ENCODE peak calls at places on chromosome 12, in five cellular contexts. One of them, this sample, is unnamed.

GRCh38 chr12:68358532-68359485 is 26.6 kb upstream of the MDM1 start:
- DNase-seq in GM23248: peak
- DNase-seq in neural progenitor cell: peak
- DNase-seq in endothelial cell of umbilical vein: peak
- DNase-seq in fibroblast of lung: peak
- DNase-seq in this sample: peak

GRCh38 chr12:25755681-25756260 is 202.7 kb upstream of the LMNTD1 start:
- DNase-seq in GM23248: peak
- DNase-seq in neural progenitor cell: no peak
- DNase-seq in endothelial cell of umbilical vein: no peak
- DNase-seq in fibroblast of lung: peak
- DNase-seq in this sample: peak

GRCh38 chr12:53973093-53974042 is at the start of gene HOXC11:
- DNase-seq in GM23248: peak
- DNase-seq in neural progenitor cell: no peak
- DNase-seq in endothelial cell of umbilical vein: no peak
- DNase-seq in fibroblast of lung: no peak
- DNase-seq in this sample: peak

GRCh38 chr12:64814432-64814831 is 10.0 kb upstream of the TBC1D30 start:
- DNase-seq in GM23248: no peak
- DNase-seq in neural progenitor cell: no peak
- DNase-seq in endothelial cell of umbilical vein: no peak
- DNase-seq in fibroblast of lung: no peak
- DNase-seq in this sample: no peak

GRCh38 chr12:62604856-62605255 is 138.2 kb downstream of the MON2 start:
- DNase-seq in GM23248: peak
- DNase-seq in neural progenitor cell: no peak
- DNase-seq in endothelial cell of umbilical vein: peak
- DNase-seq in fibroblast of lung: peak
- DNase-seq in this sample: peak

GRCh38 chr12:116697305-116698130 is 40.4 kb downstream of the SPRING1 start:
- DNase-seq in GM23248: peak
- DNase-seq in neural progenitor cell: peak
- DNase-seq in endothelial cell of umbilical vein: no peak
- DNase-seq in fibroblast of lung: no peak
- DNase-seq in this sample: no peak

GRCh38 chr12:2498961-2499500 is 295.7 kb upstream of the FKBP4 start:
- DNase-seq in GM23248: no peak
- DNase-seq in neural progenitor cell: no peak
- DNase-seq in endothelial cell of umbilical vein: no peak
- DNase-seq in fibroblast of lung: no peak
- DNase-seq in this sample: no peak

GRCh38 chr12:122888232-122888752 is 7.6 kb downstream of the VPS37B start:
- DNase-seq in GM23248: peak
- DNase-seq in neural progenitor cell: peak
- DNase-seq in endothelial cell of umbilical vein: peak
- DNase-seq in fibroblast of lung: peak
- DNase-seq in this sample: peak

GRCh38 chr12:1927751-1928351 is 9.4 kb upstream of the CACNA2D4 start:
- DNase-seq in GM23248: peak
- DNase-seq in neural progenitor cell: no peak
- DNase-seq in endothelial cell of umbilical vein: no peak
- DNase-seq in fibroblast of lung: no peak
- DNase-seq in this sample: no peak

GRCh38 chr12:79071498-79071897 is 206.9 kb downstream of the SYT1 start:
- DNase-seq in GM23248: no peak
- DNase-seq in neural progenitor cell: no peak
- DNase-seq in endothelial cell of umbilical vein: no peak
- DNase-seq in fibroblast of lung: no peak
- DNase-seq in this sample: peak

GRCh38 chr12:94147991-94148840 is at the start of gene PLXNC1:
- DNase-seq in GM23248: peak
- DNase-seq in neural progenitor cell: peak
- DNase-seq in endothelial cell of umbilical vein: no peak
- DNase-seq in fibroblast of lung: peak
- DNase-seq in this sample: peak

GRCh38 chr12:57235012-57235727 is 5.7 kb downstream of the SHMT2 start:
- DNase-seq in GM23248: no peak
- DNase-seq in neural progenitor cell: peak
- DNase-seq in endothelial cell of umbilical vein: peak
- DNase-seq in fibroblast of lung: peak
- DNase-seq in this sample: no peak

GRCh38 chr12:80195143-80195726 is 95.9 kb downstream of the OTOGL start:
- DNase-seq in GM23248: peak
- DNase-seq in neural progenitor cell: peak
- DNase-seq in endothelial cell of umbilical vein: peak
- DNase-seq in fibroblast of lung: peak
- DNase-seq in this sample: peak

GRCh38 chr12:124392271-124392990 is 97.5 kb downstream of the RFLNA start:
- DNase-seq in GM23248: peak
- DNase-seq in neural progenitor cell: peak
- DNase-seq in endothelial cell of umbilical vein: peak
- DNase-seq in fibroblast of lung: peak
- DNase-seq in this sample: no peak

GRCh38 chr12:116395381-116395780 is 117.9 kb upstream of the MED13L start:
- DNase-seq in GM23248: peak
- DNase-seq in neural progenitor cell: no peak
- DNase-seq in endothelial cell of umbilical vein: no peak
- DNase-seq in fibroblast of lung: no peak
- DNase-seq in this sample: no peak

GRCh38 chr12:92759634-92760268 is 57.0 kb downstream of the PLEKHG7 start:
- DNase-seq in GM23248: peak
- DNase-seq in neural progenitor cell: no peak
- DNase-seq in endothelial cell of umbilical vein: peak
- DNase-seq in fibroblast of lung: peak
- DNase-seq in this sample: peak

GRCh38 chr12:58583956-58584355 is 336.3 kb downstream of the LRIG3 start:
- DNase-seq in GM23248: peak
- DNase-seq in neural progenitor cell: no peak
- DNase-seq in endothelial cell of umbilical vein: no peak
- DNase-seq in fibroblast of lung: peak
- DNase-seq in this sample: no peak

GRCh38 chr12:78916845-78917480 is 52.4 kb downstream of the SYT1 start:
- DNase-seq in GM23248: peak
- DNase-seq in neural progenitor cell: no peak
- DNase-seq in endothelial cell of umbilical vein: no peak
- DNase-seq in fibroblast of lung: peak
- DNase-seq in this sample: peak

GRCh38 chr12:122460641-122461040 is 38.2 kb upstream of the CLIP1 start:
- DNase-seq in GM23248: no peak
- DNase-seq in neural progenitor cell: no peak
- DNase-seq in endothelial cell of umbilical vein: no peak
- DNase-seq in fibroblast of lung: no peak
- DNase-seq in this sample: no peak

GRCh38 chr12:29640589-29641345 is 143.0 kb downstream of the TMTC1 start:
- DNase-seq in GM23248: peak
- DNase-seq in neural progenitor cell: peak
- DNase-seq in endothelial cell of umbilical vein: no peak
- DNase-seq in fibroblast of lung: peak
- DNase-seq in this sample: peak

GRCh38 chr12:29638528-29638927 is 141.0 kb upstream of the OVCH1 start:
- DNase-seq in GM23248: no peak
- DNase-seq in neural progenitor cell: no peak
- DNase-seq in endothelial cell of umbilical vein: no peak
- DNase-seq in fibroblast of lung: no peak
- DNase-seq in this sample: no peak

GRCh38 chr12:29634057-29634456 is 136.6 kb upstream of the OVCH1 start:
- DNase-seq in GM23248: peak
- DNase-seq in neural progenitor cell: no peak
- DNase-seq in endothelial cell of umbilical vein: no peak
- DNase-seq in fibroblast of lung: peak
- DNase-seq in this sample: peak

GRCh38 chr12:29644536-29645162 is 139.1 kb downstream of the TMTC1 start:
- DNase-seq in GM23248: peak
- DNase-seq in neural progenitor cell: no peak
- DNase-seq in endothelial cell of umbilical vein: no peak
- DNase-seq in fibroblast of lung: no peak
- DNase-seq in this sample: no peak

DNA sequence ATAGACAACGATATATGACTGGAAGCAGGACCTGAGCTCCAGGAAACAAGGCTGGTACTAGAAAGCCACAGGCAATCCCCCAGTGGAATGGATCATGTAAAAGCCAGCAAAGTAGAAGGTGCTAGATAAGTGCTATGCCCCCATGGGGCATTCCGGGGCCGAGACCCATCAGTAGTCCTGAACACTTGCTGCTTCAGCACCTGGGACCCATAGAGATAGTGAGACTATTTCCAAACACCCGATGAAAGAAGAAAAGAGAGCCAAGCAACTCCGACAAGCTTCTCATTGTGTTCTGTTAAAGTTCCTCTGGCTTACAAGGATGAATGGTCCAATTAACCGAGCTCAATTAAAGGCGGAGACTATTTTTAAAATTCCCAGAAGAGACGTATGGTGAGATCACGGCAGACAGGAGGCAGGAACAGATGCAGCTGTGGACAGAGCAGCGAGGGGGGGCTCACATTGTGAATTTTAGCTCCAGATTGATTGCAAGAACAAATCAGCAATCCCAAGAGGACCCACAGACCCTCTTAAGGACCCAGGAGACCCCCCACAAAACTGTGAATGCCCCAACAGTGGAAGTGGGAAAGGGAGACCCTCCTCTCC is 142.5 kb upstream of the OVCH1 start:
- DNase-seq in GM23248: no peak
- DNase-seq in neural progenitor cell: no peak
- DNase-seq in endothelial cell of umbilical vein: no peak
- DNase-seq in fibroblast of lung: peak
- DNase-seq in this sample: no peak
- H3K4me2 ChIP-seq in GM23248: no peak
- H3K4me2 ChIP-seq in neural progenitor cell: no peak
- H3K4me2 ChIP-seq in endothelial cell of umbilical vein: no peak
- H3K4me2 ChIP-seq in fibroblast of lung: no peak
- H3K4me2 ChIP-seq in this sample: no peak

GRCh38 chr12:42468853-42469252 is 120.7 kb downstream of the PRICKLE1 start:
- DNase-seq in GM23248: peak
- DNase-seq in neural progenitor cell: no peak
- DNase-seq in endothelial cell of umbilical vein: no peak
- DNase-seq in fibroblast of lung: no peak
- DNase-seq in this sample: no peak
- H3K9ac ChIP-seq in GM23248: no peak
- H3K9ac ChIP-seq in neural progenitor cell: no peak
- H3K9ac ChIP-seq in endothelial cell of umbilical vein: no peak
- H3K9ac ChIP-seq in fibroblast of lung: no peak
- H3K9ac ChIP-seq in this sample: no peak

GRCh38 chr12:34356233-34356987 is 334.1 kb downstream of the ALG10 start:
- DNase-seq in GM23248: no peak
- DNase-seq in neural progenitor cell: no peak
- DNase-seq in endothelial cell of umbilical vein: no peak
- DNase-seq in fibroblast of lung: no peak
- DNase-seq in this sample: no peak
- H3K4me2 ChIP-seq in GM23248: no peak
- H3K4me2 ChIP-seq in neural progenitor cell: no peak
- H3K4me2 ChIP-seq in endothelial cell of umbilical vein: no peak
- H3K4me2 ChIP-seq in fibroblast of lung: no peak
- H3K4me2 ChIP-seq in this sample: no peak

GRCh38 chr12:71157601-71158233 is at the start of gene TSPAN8:
- DNase-seq in GM23248: no peak
- DNase-seq in neural progenitor cell: no peak
- DNase-seq in endothelial cell of umbilical vein: peak
- DNase-seq in fibroblast of lung: no peak
- DNase-seq in this sample: no peak
- H3K9ac ChIP-seq in GM23248: no peak
- H3K9ac ChIP-seq in neural progenitor cell: no peak
- H3K9ac ChIP-seq in endothelial cell of umbilical vein: peak
- H3K9ac ChIP-seq in fibroblast of lung: no peak
- H3K9ac ChIP-seq in this sample: no peak

GRCh38 chr12:70052476-70052875 is 190.8 kb upstream of the CNOT2 start:
- DNase-seq in GM23248: no peak
- DNase-seq in neural progenitor cell: no peak
- DNase-seq in endothelial cell of umbilical vein: no peak
- DNase-seq in fibroblast of lung: no peak
- DNase-seq in this sample: no peak
- H3K4me2 ChIP-seq in GM23248: no peak
- H3K4me2 ChIP-seq in neural progenitor cell: no peak
- H3K4me2 ChIP-seq in endothelial cell of umbilical vein: no peak
- H3K4me2 ChIP-seq in fibroblast of lung: no peak
- H3K4me2 ChIP-seq in this sample: no peak

DNA sequence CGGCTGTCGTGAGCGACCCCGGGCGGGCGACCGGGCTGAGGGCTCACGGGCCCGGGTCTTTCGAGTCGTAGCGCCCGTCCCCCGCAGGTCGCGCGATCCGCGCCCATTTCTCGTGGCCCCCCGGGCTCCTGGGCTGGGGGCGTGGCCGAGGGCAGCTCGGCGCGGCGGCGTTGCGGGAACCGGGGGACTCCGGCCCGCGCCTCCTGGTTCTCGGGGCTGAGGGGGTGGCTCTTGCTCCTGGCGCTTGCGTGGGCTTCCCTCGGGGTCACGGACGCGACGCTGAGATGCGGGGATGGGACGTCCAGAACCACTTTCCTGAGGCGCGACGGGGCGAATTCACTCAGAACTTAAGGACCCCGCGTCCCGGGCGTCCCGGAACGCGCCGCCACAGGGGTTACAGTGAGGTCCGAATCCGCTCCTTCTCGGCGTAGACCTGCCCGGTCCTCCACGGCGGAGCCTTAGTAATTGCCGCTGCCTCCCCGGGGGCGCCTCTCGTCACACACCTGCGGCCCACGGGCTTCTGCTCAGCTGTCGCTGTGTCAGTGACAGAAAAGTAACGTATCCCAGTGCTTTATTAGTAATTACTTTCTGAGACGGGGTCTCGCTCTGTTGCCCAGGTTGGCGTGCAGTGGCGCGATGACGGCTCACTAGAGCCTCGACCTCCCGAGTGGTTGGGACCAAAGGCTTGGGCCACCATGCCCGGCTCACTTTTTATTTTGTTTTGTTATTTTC is 606 bp downstream of the EP400 start:
- DNase-seq in GM23248: peak
- DNase-seq in neural progenitor cell: peak
- DNase-seq in endothelial cell of umbilical vein: peak
- DNase-seq in fibroblast of lung: no peak
- DNase-seq in this sample: peak
- H3K9ac ChIP-seq in GM23248: peak
- H3K9ac ChIP-seq in neural progenitor cell: peak
- H3K9ac ChIP-seq in endothelial cell of umbilical vein: peak
- H3K9ac ChIP-seq in fibroblast of lung: peak
- H3K9ac ChIP-seq in this sample: peak

GRCh38 chr12:52075409-52075724 is 4.1 kb upstream of the SMIM41 start:
- DNase-seq in GM23248: peak
- DNase-seq in neural progenitor cell: no peak
- DNase-seq in endothelial cell of umbilical vein: no peak
- DNase-seq in fibroblast of lung: no peak
- DNase-seq in this sample: no peak
- H3K4me2 ChIP-seq in GM23248: peak
- H3K4me2 ChIP-seq in neural progenitor cell: no peak
- H3K4me2 ChIP-seq in endothelial cell of umbilical vein: no peak
- H3K4me2 ChIP-seq in fibroblast of lung: no peak
- H3K4me2 ChIP-seq in this sample: no peak

This sample was measured in mammary epithelial cell.